ENCODE peak calls at places on chromosomes 4 and X, in five cellular contexts. One of them, this sample, is unnamed.

GRCh38 chrX:68652327-68652930 is 5.0 kb downstream of the STARD8 start:
- DNase-seq in ascending aorta: no peak
- DNase-seq in coronary artery: no peak
- DNase-seq in GM13977: no peak
- DNase-seq in tibial artery: no peak
- DNase-seq in this sample: no peak

GRCh38 chr4:120007171-120007894 is 59.3 kb downstream of the MAD2L1 start:
- DNase-seq in tibial artery: no peak
- DNase-seq in ascending aorta: no peak
- DNase-seq in coronary artery: no peak
- DNase-seq in GM13977: no peak
- DNase-seq in this sample: peak

GRCh38 chrX:20112022-20112421 is 4.7 kb downstream of the MAP7D2 start:
- DNase-seq in GM13977: no peak
- DNase-seq in tibial artery: no peak
- DNase-seq in coronary artery: no peak
- DNase-seq in ascending aorta: no peak
- DNase-seq in this sample: no peak

GRCh38 chr4:84809946-84810345 is 156.5 kb downstream of the WDFY3 start:
- DNase-seq in tibial artery: no peak
- DNase-seq in ascending aorta: no peak
- DNase-seq in GM13977: no peak
- DNase-seq in coronary artery: no peak
- DNase-seq in this sample: no peak

GRCh38 chr4:176125063-176125462 is 59.4 kb downstream of the WDR17 start:
- DNase-seq in ascending aorta: no peak
- DNase-seq in GM13977: no peak
- DNase-seq in tibial artery: no peak
- DNase-seq in coronary artery: no peak
- DNase-seq in this sample: no peak

GRCh38 chrX:37785569-37785968 is 5.7 kb downstream of the CYBB start:
- DNase-seq in tibial artery: no peak
- DNase-seq in ascending aorta: no peak
- DNase-seq in coronary artery: no peak
- DNase-seq in GM13977: no peak
- DNase-seq in this sample: no peak

GRCh38 chr4:76449362-76449767 is 14.3 kb downstream of the SHROOM3 start:
- DNase-seq in coronary artery: no peak
- DNase-seq in GM13977: no peak
- DNase-seq in ascending aorta: no peak
- DNase-seq in tibial artery: no peak
- DNase-seq in this sample: no peak

GRCh38 chr4:72295966-72296557 is 264.3 kb downstream of the NPFFR2 start:
- DNase-seq in coronary artery: no peak
- DNase-seq in GM13977: peak
- DNase-seq in tibial artery: no peak
- DNase-seq in ascending aorta: no peak
- DNase-seq in this sample: peak

GRCh38 chr4:2835978-2836377 is 7.7 kb upstream of the ADD1 start:
- DNase-seq in tibial artery: no peak
- DNase-seq in GM13977: no peak
- DNase-seq in ascending aorta: no peak
- DNase-seq in coronary artery: no peak
- DNase-seq in this sample: no peak

GRCh38 chr4:183556947-183557346 is 52.1 kb downstream of the ING2 start:
- DNase-seq in GM13977: no peak
- DNase-seq in coronary artery: no peak
- DNase-seq in tibial artery: no peak
- DNase-seq in ascending aorta: no peak
- DNase-seq in this sample: no peak

GRCh38 chr4:53010320-53010719 is 148.2 kb downstream of the RASL11B start:
- DNase-seq in GM13977: no peak
- DNase-seq in coronary artery: no peak
- DNase-seq in tibial artery: no peak
- DNase-seq in ascending aorta: no peak
- DNase-seq in this sample: no peak

GRCh38 chr4:166091914-166092510 is 219.0 kb downstream of the TLL1 start:
- DNase-seq in tibial artery: no peak
- DNase-seq in GM13977: peak
- DNase-seq in ascending aorta: no peak
- DNase-seq in coronary artery: no peak
- DNase-seq in this sample: peak

GRCh38 chr4:153022233-153022632 is 86.1 kb downstream of the FHDC1 start:
- DNase-seq in ascending aorta: no peak
- DNase-seq in tibial artery: no peak
- DNase-seq in coronary artery: no peak
- DNase-seq in GM13977: no peak
- DNase-seq in this sample: no peak

GRCh38 chrX:17587352-17587751 is 149.9 kb upstream of the SCML1 start:
- DNase-seq in coronary artery: no peak
- DNase-seq in ascending aorta: no peak
- DNase-seq in GM13977: no peak
- DNase-seq in tibial artery: no peak
- DNase-seq in this sample: no peak

GRCh38 chrX:40908857-40909475 is 173.6 kb upstream of the MED14 start:
- DNase-seq in GM13977: no peak
- DNase-seq in tibial artery: no peak
- DNase-seq in ascending aorta: no peak
- DNase-seq in coronary artery: no peak
- DNase-seq in this sample: peak

GRCh38 chrX:86455495-86455894 is 307.2 kb downstream of the DACH2 start:
- DNase-seq in tibial artery: no peak
- DNase-seq in ascending aorta: no peak
- DNase-seq in GM13977: no peak
- DNase-seq in coronary artery: no peak
- DNase-seq in this sample: no peak

GRCh38 chr4:84499065-84499982 is at the start of gene NKX6-1:
- DNase-seq in tibial artery: peak
- DNase-seq in ascending aorta: peak
- DNase-seq in coronary artery: no peak
- DNase-seq in GM13977: no peak
- DNase-seq in this sample: peak

GRCh38 chrX:78555401-78555980 is 103.6 kb downstream of the RTL3 start:
- DNase-seq in ascending aorta: no peak
- DNase-seq in coronary artery: no peak
- DNase-seq in GM13977: peak
- DNase-seq in tibial artery: no peak
- DNase-seq in this sample: no peak

GRCh38 chr4:119823891-119824290 is 195.3 kb upstream of the PDE5A start:
- DNase-seq in coronary artery: no peak
- DNase-seq in tibial artery: no peak
- DNase-seq in ascending aorta: no peak
- DNase-seq in GM13977: no peak
- DNase-seq in this sample: no peak

GRCh38 chrX:38627683-38628082 is 66.3 kb downstream of the TSPAN7 start:
- DNase-seq in ascending aorta: no peak
- DNase-seq in GM13977: no peak
- DNase-seq in coronary artery: no peak
- DNase-seq in tibial artery: no peak
- DNase-seq in this sample: no peak

GRCh38 chrX:94676285-94676684 is 1002.3 kb downstream of the FAM133A start:
- DNase-seq in tibial artery: no peak
- DNase-seq in ascending aorta: no peak
- DNase-seq in coronary artery: no peak
- DNase-seq in GM13977: no peak
- DNase-seq in this sample: no peak

GRCh38 chr4:6453688-6453990 is 18.8 kb downstream of the PPP2R2C start:
- DNase-seq in ascending aorta: no peak
- DNase-seq in GM13977: no peak
- DNase-seq in coronary artery: no peak
- DNase-seq in tibial artery: no peak
- DNase-seq in this sample: no peak

GRCh38 chrX:37349131-37350033 is at the start of gene PRRG1:
- DNase-seq in tibial artery: peak
- DNase-seq in GM13977: no peak
- DNase-seq in coronary artery: peak
- DNase-seq in ascending aorta: no peak
- DNase-seq in this sample: peak

GRCh38 chrX:38987135-38987780 is 186.0 kb downstream of the MID1IP1 start:
- DNase-seq in coronary artery: no peak
- DNase-seq in GM13977: no peak
- DNase-seq in ascending aorta: no peak
- DNase-seq in tibial artery: no peak
- DNase-seq in this sample: no peak

GRCh38 chr4:10296730-10297129 is 160.5 kb downstream of the ZNF518B start:
- DNase-seq in GM13977: no peak
- DNase-seq in ascending aorta: no peak
- DNase-seq in coronary artery: no peak
- DNase-seq in tibial artery: no peak
- DNase-seq in this sample: no peak

GRCh38 chrX:101655540-101655939 is 4.1 kb downstream of the ARMCX2 start:
- DNase-seq in ascending aorta: no peak
- DNase-seq in coronary artery: no peak
- DNase-seq in tibial artery: no peak
- DNase-seq in GM13977: no peak
- DNase-seq in this sample: no peak

GRCh38 chr4:8195431-8195830 is 3.7 kb upstream of the SH3TC1 start:
- DNase-seq in tibial artery: no peak
- DNase-seq in ascending aorta: no peak
- DNase-seq in GM13977: no peak
- DNase-seq in coronary artery: no peak
- DNase-seq in this sample: no peak

GRCh38 chr4:110742148-110742547 is 119.3 kb upstream of the PITX2 start:
- DNase-seq in ascending aorta: no peak
- DNase-seq in tibial artery: no peak
- DNase-seq in GM13977: no peak
- DNase-seq in coronary artery: no peak
- DNase-seq in this sample: no peak

GRCh38 chrX:126785539-126785938 is 34.0 kb upstream of the PRR32 start:
- DNase-seq in tibial artery: no peak
- DNase-seq in ascending aorta: no peak
- DNase-seq in coronary artery: no peak
- DNase-seq in GM13977: no peak
- DNase-seq in this sample: no peak
- TF ChIP-seq CTCF in tibial artery: no peak
- TF ChIP-seq CTCF in ascending aorta: no peak
- TF ChIP-seq CTCF in coronary artery: no peak
- TF ChIP-seq CTCF in GM13977: no peak
- TF ChIP-seq CTCF in this sample: no peak

GRCh38 chr4:89598602-89599001 is 238.4 kb downstream of the SNCA start:
- DNase-seq in coronary artery: no peak
- DNase-seq in GM13977: no peak
- DNase-seq in ascending aorta: no peak
- DNase-seq in tibial artery: no peak
- DNase-seq in this sample: no peak
- TF ChIP-seq CTCF in coronary artery: no peak
- TF ChIP-seq CTCF in GM13977: peak
- TF ChIP-seq CTCF in ascending aorta: no peak
- TF ChIP-seq CTCF in tibial artery: no peak
- TF ChIP-seq CTCF in this sample: peak

DNA sequence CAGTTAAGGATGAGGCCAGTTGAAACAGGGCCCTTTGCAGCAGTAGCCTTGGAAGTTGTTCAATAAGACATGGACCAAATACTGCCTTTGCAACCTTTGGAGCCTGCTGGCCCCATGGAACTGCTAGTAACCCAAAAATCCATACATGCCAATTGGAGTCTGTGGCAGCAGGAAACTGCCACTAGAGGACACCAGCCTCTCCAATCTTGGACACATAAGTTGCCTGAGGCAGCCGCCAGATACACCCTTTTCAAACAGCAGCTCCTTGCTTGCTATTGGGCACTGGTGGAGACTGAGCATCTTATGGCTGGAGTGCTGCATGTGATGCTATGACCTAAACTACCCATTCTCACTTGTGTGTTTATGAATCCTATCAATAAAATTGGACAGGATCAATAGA is 14.8 kb upstream of the LAP3 start:
- DNase-seq in ascending aorta: no peak
- DNase-seq in GM13977: no peak
- DNase-seq in coronary artery: peak
- DNase-seq in tibial artery: no peak
- DNase-seq in this sample: no peak
- TF ChIP-seq CTCF in ascending aorta: no peak
- TF ChIP-seq CTCF in GM13977: peak
- TF ChIP-seq CTCF in coronary artery: no peak
- TF ChIP-seq CTCF in tibial artery: no peak
- TF ChIP-seq CTCF in this sample: no peak

GRCh38 chr4:47118192-47118879 is 87.0 kb downstream of the GABRB1 start:
- DNase-seq in coronary artery: no peak
- DNase-seq in ascending aorta: no peak
- DNase-seq in GM13977: no peak
- DNase-seq in tibial artery: no peak
- DNase-seq in this sample: no peak

GRCh38 chr4:47120783-47121182 is 89.4 kb downstream of the GABRB1 start:
- DNase-seq in tibial artery: no peak
- DNase-seq in coronary artery: no peak
- DNase-seq in GM13977: no peak
- DNase-seq in ascending aorta: no peak
- DNase-seq in this sample: no peak

DNA sequence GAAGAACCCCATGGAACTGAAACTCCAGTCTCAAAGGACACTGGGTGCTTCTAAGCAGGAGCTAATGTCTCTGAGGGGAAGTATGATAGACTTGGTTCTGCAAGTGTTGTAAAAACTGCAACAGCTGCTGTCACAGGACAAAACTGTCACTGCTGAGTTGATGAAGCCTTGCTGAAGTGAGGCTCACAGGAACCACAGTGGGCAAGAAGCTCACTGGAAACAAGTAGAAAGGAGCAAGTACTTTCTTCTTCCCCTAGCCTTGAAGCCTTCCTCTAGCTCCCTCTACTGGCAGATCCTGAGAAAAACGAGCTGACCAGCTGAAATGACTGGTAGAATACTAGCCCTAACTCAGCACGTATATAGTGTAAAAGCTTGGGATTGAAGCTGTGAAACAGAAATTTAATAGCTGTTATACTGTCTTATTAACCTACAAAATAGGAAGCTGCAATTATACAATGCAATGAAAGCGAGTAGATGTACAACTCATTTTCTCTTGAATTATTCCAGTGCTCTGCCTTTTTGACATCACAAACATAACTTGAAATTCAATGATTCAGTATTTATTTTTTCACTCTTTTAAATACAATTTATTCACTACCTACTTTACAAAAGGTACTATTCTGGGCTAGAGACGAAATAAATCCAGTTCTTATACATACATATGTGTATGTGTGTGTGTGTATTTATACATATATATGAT is 91.4 kb downstream of the GABRB1 start:
- DNase-seq in ascending aorta: no peak
- DNase-seq in tibial artery: peak
- DNase-seq in coronary artery: no peak
- DNase-seq in GM13977: peak
- DNase-seq in this sample: peak
- TF ChIP-seq CTCF in ascending aorta: peak
- TF ChIP-seq CTCF in tibial artery: peak
- TF ChIP-seq CTCF in coronary artery: peak
- TF ChIP-seq CTCF in GM13977: peak
- TF ChIP-seq CTCF in this sample: peak

This sample was measured in AG09319.